ENCODE peak calls at places on chromosome 14, in eight cellular contexts. S, X, P, I, C, F, Y and T are unnamed samples.

GRCh38 chr14:57378661-57379060 is 11.7 kb upstream of the NAA30 start:
- DNase-seq in C (no peak), P (no peak), Y (no peak), F (no peak), S (no peak), I (no peak), X (no peak), T (no peak)

GRCh38 chr14:102928412-102929348 is 6.2 kb downstream of the AMN start:
- DNase-seq in I (peak), S (no peak), F (peak), Y (peak), X (peak), P (peak), C (peak), T (no peak)

GRCh38 chr14:53921027-53921426 is 35.6 kb downstream of the BMP4 start:
- DNase-seq in C (no peak), F (no peak), P (peak), S (no peak), Y (no peak), I (no peak), X (no peak), T (no peak)

GRCh38 chr14:63388766-63389431 is 70.2 kb upstream of the GPHB5 start:
- DNase-seq in F (no peak), S (peak), C (peak), I (peak), Y (peak), P (peak), X (peak), T (peak)

GRCh38 chr14:69008411-69008810 is 29.3 kb upstream of the ACTN1 start:
- DNase-seq in F (no peak), X (no peak), C (no peak), S (no peak), P (no peak), I (no peak), Y (no peak), T (no peak)

GRCh38 chr14:31541702-31542101 is 19.5 kb upstream of the NUBPL start:
- DNase-seq in S (no peak), F (no peak), X (no peak), Y (no peak), I (no peak), P (peak), C (no peak), T (no peak)

GRCh38 chr14:23588884-23589598 is 10.5 kb upstream of the JPH4 start:
- DNase-seq in C (peak), F (peak), P (peak), X (peak), S (peak), I (peak), Y (peak), T (peak)

GRCh38 chr14:77848031-77848430 is 48.1 kb downstream of the ADCK1 start:
- DNase-seq in P (no peak), I (no peak), S (no peak), X (no peak), C (no peak), Y (no peak), F (no peak), T (no peak)